ENCODE peak calls at places on chromosomes 16 and 17, in nine cellular contexts. P, S, K, N, M, W, Y, F and G are unnamed samples.

GRCh38 chr16:78024159-78024558 is 1.8 kb downstream of the CLEC3A start:
- DNase-seq in P (no peak), S (no peak), K (no peak), N (no peak), M (no peak), W (no peak), Y (no peak), F (no peak), G (no peak)

GRCh38 chr17:75565066-75565465 is 22.5 kb upstream of the MYO15B start:
- DNase-seq in P (no peak), S (no peak), K (no peak), N (peak), M (peak), W (no peak), Y (no peak), F (no peak), G (peak)

GRCh38 chr17:6706996-6707395 is 6.2 kb downstream of the SLC13A5 start:
- DNase-seq in P (no peak), S (no peak), K (no peak), N (no peak), M (no peak), W (no peak), Y (no peak), F (no peak), G (no peak)

GRCh38 chr16:71885261-71885650 is 1.3 kb upstream of the ZNF821 start:
- DNase-seq in P (no peak), S (no peak), K (no peak), N (no peak), M (no peak), W (no peak), Y (no peak), F (no peak), G (no peak)

GRCh38 chr16:30846649-30847402 is 47.1 kb downstream of the BCL7C start:
- DNase-seq in P (no peak), S (peak), K (no peak), N (no peak), M (no peak), W (no peak), Y (no peak), F (no peak), G (no peak)

GRCh38 chr17:44008205-44008909 is 3.9 kb downstream of the NAGS start:
- DNase-seq in P (no peak), S (no peak), K (no peak), N (no peak), M (no peak), W (no peak), Y (no peak), F (no peak), G (no peak)

GRCh38 chr17:6435968-6436367 is 1.0 kb upstream of the AIPL1 start:
- DNase-seq in P (peak), S (peak), K (peak), N (peak), M (peak), W (peak), Y (peak), F (no peak), G (peak)

GRCh38 chr17:58303981-58304734 is 23.4 kb upstream of the MPO start:
- DNase-seq in P (peak), S (no peak), K (peak), N (peak), M (peak), W (no peak), Y (no peak), F (no peak), G (peak)

GRCh38 chr16:68645494-68646388 is 631 bp downstream of the CDH3 start:
- DNase-seq in P (no peak), S (no peak), K (no peak), N (no peak), M (no peak), W (peak), Y (no peak), F (peak), G (no peak)

GRCh38 chr16:30651124-30652004 is 604 bp downstream of the PRR14 start:
- DNase-seq in P (peak), S (peak), K (peak), N (peak), M (peak), W (peak), Y (peak), F (peak), G (peak)

GRCh38 chr17:69142473-69142802 is 743 bp upstream of the ABCA6 start:
- DNase-seq in P (no peak), S (no peak), K (no peak), N (peak), M (no peak), W (no peak), Y (peak), F (no peak), G (no peak)

GRCh38 chr17:75808905-75809621 is 24.5 kb downstream of the UNK start:
- DNase-seq in P (peak), S (peak), K (peak), N (peak), M (no peak), W (peak), Y (peak), F (peak), G (no peak)

GRCh38 chr17:78840780-78841611 is at the start of gene USP36:
- DNase-seq in P (peak), S (peak), K (peak), N (peak), M (peak), W (peak), Y (peak), F (peak), G (peak)

GRCh38 chr17:2070241-2071023 is 15.5 kb downstream of the HIC1 start:
- DNase-seq in P (no peak), S (no peak), K (no peak), N (no peak), M (no peak), W (no peak), Y (no peak), F (peak), G (no peak)

GRCh38 chr17:57458718-57459285 is 202.5 kb downstream of the MSI2 start:
- DNase-seq in P (no peak), S (no peak), K (no peak), N (no peak), M (no peak), W (no peak), Y (no peak), F (no peak), G (no peak)

GRCh38 chr16:79563919-79564318 is 36.6 kb downstream of the MAF start:
- DNase-seq in P (no peak), S (no peak), K (no peak), N (no peak), M (no peak), W (no peak), Y (no peak), F (no peak), G (no peak)

GRCh38 chr16:85934210-85934609 is 35.2 kb downstream of the IRF8 start:
- DNase-seq in P (no peak), S (no peak), K (no peak), N (no peak), M (no peak), W (no peak), Y (no peak), F (no peak), G (no peak)

GRCh38 chr17:73625975-73626706 is 18.1 kb downstream of the SDK2 start:
- DNase-seq in P (no peak), S (peak), K (peak), N (no peak), M (no peak), W (peak), Y (no peak), F (no peak), G (no peak)

GRCh38 chr17:61284174-61284573 is 115.5 kb upstream of the TBX2 start:
- DNase-seq in P (no peak), S (no peak), K (no peak), N (peak), M (no peak), W (no peak), Y (no peak), F (no peak), G (no peak)

GRCh38 chr17:59618894-59619312 is 792 bp upstream of the CLTC start:
- DNase-seq in P (no peak), S (no peak), K (no peak), N (peak), M (no peak), W (no peak), Y (no peak), F (no peak), G (no peak)

GRCh38 chr17:59527931-59528330 is 37.5 kb upstream of the DHX40 start:
- DNase-seq in P (no peak), S (no peak), K (no peak), N (no peak), M (no peak), W (no peak), Y (no peak), F (no peak), G (no peak)

GRCh38 chr17:62062313-62062712 is 2.8 kb downstream of the MED13 start:
- DNase-seq in P (no peak), S (no peak), K (no peak), N (peak), M (no peak), W (no peak), Y (no peak), F (no peak), G (no peak)

GRCh38 chr17:66776999-66777688 is 57.8 kb upstream of the CACNG5 start:
- DNase-seq in P (no peak), S (no peak), K (no peak), N (peak), M (no peak), W (no peak), Y (no peak), F (no peak), G (no peak)

GRCh38 chr16:56356276-56357241 is 68.8 kb downstream of the AMFR start:
- DNase-seq in P (peak), S (peak), K (peak), N (peak), M (peak), W (peak), Y (peak), F (peak), G (peak)

GRCh38 chr16:85989376-85989775 is 90.4 kb downstream of the IRF8 start:
- DNase-seq in P (no peak), S (no peak), K (no peak), N (no peak), M (no peak), W (no peak), Y (no peak), F (no peak), G (no peak)

GRCh38 chr17:44995602-44996001 is 27.5 kb upstream of the C1QL1 start:
- DNase-seq in P (no peak), S (peak), K (no peak), N (no peak), M (no peak), W (no peak), Y (no peak), F (no peak), G (no peak)

GRCh38 chr17:29571883-29572681 is 3.6 kb downstream of the TP53I13 start:
- DNase-seq in P (peak), S (peak), K (peak), N (no peak), M (no peak), W (peak), Y (peak), F (no peak), G (no peak)

GRCh38 chr17:16661217-16661616 is 7.6 kb upstream of the ZNF624 start:
- DNase-seq in P (no peak), S (no peak), K (no peak), N (no peak), M (no peak), W (no peak), Y (no peak), F (no peak), G (no peak)

GRCh38 chr16:58027341-58028167 is 2.0 kb downstream of the MMP15 start:
- DNase-seq in P (peak), S (peak), K (peak), N (no peak), M (peak), W (no peak), Y (no peak), F (no peak), G (no peak)

GRCh38 chr17:28944862-28945741 is 6.2 kb downstream of the PHF12 start:
- DNase-seq in P (no peak), S (no peak), K (no peak), N (peak), M (no peak), W (no peak), Y (no peak), F (no peak), G (no peak)

DNA sequence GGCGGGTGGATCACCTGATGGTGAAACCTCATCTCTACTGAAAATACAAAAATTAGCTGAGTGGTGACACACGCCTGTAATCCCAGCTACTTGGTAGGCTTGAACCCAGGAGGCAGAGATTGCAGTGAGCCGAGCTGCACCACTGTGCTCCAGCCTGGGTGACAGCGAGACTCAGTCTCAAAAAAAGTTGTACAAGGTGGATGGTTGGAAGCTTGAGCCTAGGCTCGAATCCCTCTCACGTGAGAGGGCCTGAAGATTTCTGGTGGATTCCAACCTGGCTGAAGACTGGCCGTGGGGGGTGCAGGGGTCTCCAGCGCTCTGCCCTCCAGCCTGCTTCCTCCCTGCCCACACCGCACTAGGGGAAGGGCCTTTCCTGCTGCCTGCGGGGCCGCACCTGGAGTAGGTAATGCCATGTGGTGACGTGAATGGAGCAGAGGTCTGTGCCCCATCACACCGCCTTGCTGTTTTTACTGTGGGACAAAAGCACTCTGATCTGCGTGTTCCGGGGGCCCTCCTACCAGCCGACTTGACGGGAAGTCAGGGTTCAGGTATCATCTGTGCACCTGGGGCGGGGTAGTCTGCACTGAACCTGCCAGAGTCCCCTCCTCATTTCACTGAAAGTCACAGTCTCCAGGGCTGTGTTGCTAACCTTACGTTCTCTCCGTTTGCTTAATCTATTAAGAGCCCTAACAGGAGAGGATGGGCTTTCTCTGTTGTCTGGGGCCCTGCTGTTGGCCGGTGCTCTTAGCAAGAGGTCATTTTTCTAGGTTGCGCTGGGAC is 4.2 kb downstream of the RPL13 start:
- DNase-seq in P (no peak), S (no peak), K (no peak), N (no peak), M (no peak), W (no peak), Y (no peak), F (no peak), G (no peak)
- TF ChIP-seq POLR2A in P (no peak), S (no peak), K (no peak), N (no peak), M (peak), W (no peak), Y (no peak), F (no peak), G (no peak)

GRCh38 chr17:40341808-40342574 is 22.5 kb downstream of the GJD3 start:
- DNase-seq in P (peak), S (peak), K (peak), N (peak), M (peak), W (peak), Y (no peak), F (peak), G (no peak)
- TF ChIP-seq POLR2A in P (peak), S (no peak), K (no peak), N (peak), M (peak), W (no peak), Y (no peak), F (no peak), G (peak)

DNA sequence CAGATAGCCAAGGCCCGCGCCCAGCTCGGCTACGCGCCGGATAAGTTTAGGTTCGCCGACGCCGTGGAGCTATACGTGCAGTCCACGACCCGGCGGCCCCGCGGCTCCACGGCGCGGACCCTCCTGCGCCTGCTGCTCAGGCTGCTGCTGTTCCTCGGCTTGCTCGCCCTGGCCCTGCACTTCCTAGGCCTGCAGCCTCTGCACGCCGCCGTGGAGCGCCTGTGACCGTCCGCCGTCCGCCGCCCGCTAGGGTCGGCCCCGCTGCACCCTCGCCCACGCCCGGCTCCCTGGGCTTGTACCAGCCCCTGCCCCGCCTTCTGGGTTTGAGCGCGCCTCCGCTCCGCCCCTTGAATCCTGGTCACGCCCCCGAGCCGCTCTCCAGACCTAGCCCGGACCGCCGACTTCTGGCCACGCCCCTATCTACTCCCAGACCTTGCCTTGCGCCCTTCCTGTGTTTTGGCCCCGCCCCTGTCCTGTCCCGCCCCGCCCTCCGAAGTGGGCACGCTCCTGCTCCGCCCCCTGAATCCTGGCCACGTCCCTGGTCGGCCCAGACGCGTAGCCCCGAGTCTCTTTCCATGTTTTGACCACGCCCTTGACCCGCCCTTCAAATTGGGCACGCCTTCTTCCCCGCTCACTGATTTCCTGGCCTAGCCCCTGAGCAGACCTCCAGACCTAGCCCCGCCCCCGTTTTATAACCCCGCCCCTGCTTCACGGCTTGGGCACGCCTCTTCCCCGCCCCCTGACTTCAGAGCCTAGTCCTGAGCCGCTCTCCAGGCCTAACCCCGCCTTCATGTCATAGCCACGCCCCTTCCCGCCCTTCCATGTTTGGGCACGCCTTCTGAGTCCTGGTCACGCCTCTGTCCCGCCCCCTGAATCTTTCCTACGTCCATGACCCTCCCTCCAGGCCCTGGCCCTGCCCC is 15.6 kb upstream of the EEF2K start:
- DNase-seq in P (peak), S (peak), K (peak), N (peak), M (peak), W (peak), Y (peak), F (peak), G (peak)
- TF ChIP-seq POLR2A in P (peak), S (no peak), K (peak), N (no peak), M (peak), W (peak), Y (no peak), F (peak), G (peak)

GRCh38 chr16:11914210-11914758 is 1.5 kb downstream of the GSPT1 start:
- DNase-seq in P (no peak), S (no peak), K (no peak), N (no peak), M (no peak), W (no peak), Y (no peak), F (no peak), G (no peak)

GRCh38 chr16:11913425-11914079 is 2.2 kb downstream of the GSPT1 start:
- DNase-seq in P (no peak), S (no peak), K (no peak), N (peak), M (peak), W (no peak), Y (no peak), F (no peak), G (no peak)

GRCh38 chr16:11916524-11917285 is 949 bp upstream of the GSPT1 start:
- DNase-seq in P (peak), S (no peak), K (no peak), N (peak), M (peak), W (peak), Y (no peak), F (no peak), G (peak)

GRCh38 chr16:11914759-11915643 is 755 bp downstream of the GSPT1 start:
- DNase-seq in P (peak), S (peak), K (peak), N (peak), M (peak), W (no peak), Y (peak), F (no peak), G (peak)

GRCh38 chr16:11915644-11916523 is at the start of gene GSPT1:
- DNase-seq in P (peak), S (peak), K (peak), N (peak), M (peak), W (peak), Y (peak), F (peak), G (peak)
- TF ChIP-seq POLR2A in P (peak), S (no peak), K (peak), N (peak), M (peak), W (peak), Y (peak), F (peak), G (peak)

GRCh38 chr17:35373532-35373983 is at the start of gene SLFN11:
- DNase-seq in P (peak), S (peak), K (peak), N (peak), M (peak), W (no peak), Y (peak), F (peak), G (peak)
- TF ChIP-seq POLR2A in P (peak), S (peak), K (peak), N (peak), M (peak), W (peak), Y (peak), F (peak), G (peak)

DNA sequence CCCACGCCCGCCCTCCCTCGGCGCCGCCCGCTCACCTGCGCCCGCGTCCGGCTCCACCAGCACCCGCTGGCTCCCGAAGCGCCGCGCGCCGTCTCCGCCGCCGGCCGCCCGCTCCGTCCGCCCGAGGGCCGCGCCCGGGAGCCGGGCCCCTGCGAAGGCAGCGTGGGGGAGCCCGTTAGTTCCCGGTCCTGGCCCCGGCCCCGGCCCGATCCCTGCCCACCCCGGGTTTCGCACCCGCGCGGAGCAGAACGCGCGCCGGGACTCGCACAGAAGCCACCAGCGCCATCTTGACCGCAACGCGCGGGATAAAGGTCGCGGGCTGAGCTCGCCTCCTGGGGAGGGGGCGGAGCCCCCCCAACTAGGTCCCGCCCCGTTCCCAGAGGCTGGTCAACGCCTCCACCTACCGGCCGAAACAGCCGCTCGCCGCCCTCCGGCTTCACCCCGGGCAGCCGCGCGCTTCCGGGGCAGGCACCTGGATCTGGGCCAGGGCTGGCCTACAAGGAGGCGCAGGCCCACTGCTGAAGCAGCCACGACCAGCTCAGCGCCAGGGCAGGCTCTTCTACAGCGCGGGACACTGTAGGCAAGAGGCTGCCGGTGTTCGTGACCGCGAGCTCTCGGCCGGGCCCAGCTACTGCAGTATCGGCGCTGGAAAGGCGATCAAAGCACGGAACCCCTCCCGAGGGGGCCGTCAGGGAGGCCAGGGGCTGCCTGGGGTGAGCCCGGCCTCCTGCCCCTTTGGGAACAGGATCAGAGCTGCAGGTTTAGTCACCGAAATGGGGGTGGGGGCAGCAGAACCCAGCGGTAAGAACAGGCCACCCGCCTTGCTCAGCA is at the start of gene ECI1:
- DNase-seq in P (peak), S (peak), K (peak), N (peak), M (peak), W (peak), Y (peak), F (peak), G (peak)
- TF ChIP-seq POLR2A in P (peak), S (peak), K (peak), N (no peak), M (peak), W (no peak), Y (no peak), F (peak), G (peak)

GRCh38 chr17:82270651-82271050 is 2.8 kb downstream of the CSNK1D start:
- DNase-seq in P (no peak), S (no peak), K (peak), N (no peak), M (no peak), W (no peak), Y (no peak), F (no peak), G (no peak)
- TF ChIP-seq POLR2A in P (no peak), S (no peak), K (no peak), N (no peak), M (no peak), W (no peak), Y (no peak), F (no peak), G (no peak)